ENCODE peak calls at places on chromosomes 3 and 15, in six cellular contexts. L, D, K, E, Q and T are unnamed samples.

GRCh38 chr15:20340331-20340811 is 201.2 kb downstream of the GOLGA6L6 start:
- DNase-seq in K (peak; percentile 35), L (no peak), Q (no peak), D (peak; percentile 84), E (no peak), T (no peak)

GRCh38 chr3:5464684-5465083 is 277.2 kb downstream of the EDEM1 start:
- DNase-seq in D (no peak), E (no peak), L (no peak), Q (no peak), K (no peak), T (no peak)

GRCh38 chr15:38622908-38623307 is 58.3 kb upstream of the RASGRP1 start:
- DNase-seq in Q (no peak), L (no peak), E (no peak), K (no peak), D (no peak), T (no peak)

GRCh38 chr3:71168961-71169411 is 414.5 kb downstream of the FOXP1 start:
- DNase-seq in D (no peak), E (no peak), K (no peak), Q (no peak), L (no peak), T (no peak)

GRCh38 chr3:123582315-123582714 is 2.5 kb downstream of the HACD2 start:
- DNase-seq in L (no peak), K (peak; percentile 81), D (no peak), Q (no peak), E (no peak), T (no peak)

GRCh38 chr3:4426782-4427344 is 40.2 kb downstream of the SUMF1 start:
- DNase-seq in L (peak; percentile 82), Q (peak; percentile 84), D (no peak), E (no peak), K (peak; percentile 78), T (peak; percentile 51)

GRCh38 chr3:194009892-194010533 is 125.9 kb upstream of the HES1 start:
- DNase-seq in D (no peak), K (no peak), E (no peak), L (no peak), Q (no peak), T (no peak)

GRCh38 chr15:84620626-84621025 is 19.8 kb downstream of the ZSCAN2 start:
- DNase-seq in K (no peak), D (no peak), E (no peak), Q (no peak), L (no peak), T (no peak)

GRCh38 chr3:104349836-104350235 is 1016.9 kb upstream of the ALCAM start:
- DNase-seq in L (peak; percentile 71), K (no peak), Q (no peak), D (no peak), E (no peak), T (no peak)

GRCh38 chr15:38853608-38854007 is 289.0 kb upstream of the RASGRP1 start:
- DNase-seq in L (peak; percentile 67), K (peak; percentile 47), E (no peak), D (no peak), Q (no peak), T (no peak)

GRCh38 chr15:63945838-63946298 is 100.4 kb downstream of the DAPK2 start:
- DNase-seq in D (no peak), Q (no peak), L (no peak), K (peak; percentile 90), E (no peak), T (no peak)

GRCh38 chr3:32076566-32076965 is 29.9 kb upstream of the GPD1L start:
- DNase-seq in Q (peak; percentile 61), L (no peak), D (no peak), K (no peak), E (no peak), T (no peak)

GRCh38 chr15:37873336-37873735 is 61.1 kb upstream of the TMCO5A start:
- DNase-seq in L (no peak), E (no peak), K (no peak), D (no peak), Q (peak; percentile 19), T (no peak)

GRCh38 chr15:90035835-90036220 is 34.7 kb downstream of the ZNF710 start:
- DNase-seq in Q (no peak), D (no peak), L (no peak), K (no peak), E (no peak), T (no peak)

GRCh38 chr15:27201425-27201824 is 230.4 kb downstream of the GABRG3 start:
- DNase-seq in L (no peak), E (no peak), D (no peak), K (no peak), Q (no peak), T (no peak)

GRCh38 chr3:97954193-97954827 is 17.9 kb downstream of the RIOX2 start:
- DNase-seq in L (no peak), Q (no peak), E (no peak), K (no peak), D (no peak), T (no peak)

GRCh38 chr15:98647026-98647773 is 1.1 kb upstream of the IGF1R start:
- DNase-seq in Q (no peak), K (peak; percentile 55), L (peak; percentile 58), E (no peak), D (peak; percentile 80), T (peak; percentile 93)

GRCh38 chr3:45583021-45583851 is 11.3 kb upstream of the LIMD1 start:
- DNase-seq in D (no peak), Q (no peak), L (no peak), K (no peak), E (no peak), T (no peak)

GRCh38 chr3:154795582-154795981 is 284.5 kb upstream of the MME start:
- DNase-seq in D (no peak), Q (peak; percentile 93), L (peak; percentile 98), K (peak; percentile 97), E (no peak), T (no peak)